ENCODE peak calls at places on chromosomes 3 and 15, in four cellular contexts. U, D, R and J are unnamed samples.

GRCh38 chr3:36525115-36525711 is 144.9 kb downstream of the STAC start:
- DNase-seq in U (no peak), D (no peak), R (no peak), J (no peak)

GRCh38 chr3:183492849-183493179 is 62.7 kb downstream of the KLHL6 start:
- DNase-seq in U (no peak), D (no peak), R (no peak), J (no peak)

GRCh38 chr3:112770026-112770626 is 76.5 kb downstream of the CD200R1L start:
- DNase-seq in U (no peak), D (peak), R (peak), J (peak)

GRCh38 chr3:108879915-108880314 is 57.3 kb downstream of the TRAT1 start:
- DNase-seq in U (no peak), D (no peak), R (no peak), J (no peak)

GRCh38 chr3:111735271-111735758 is 123.8 kb upstream of the PHLDB2 start:
- DNase-seq in U (peak), D (no peak), R (no peak), J (no peak)

GRCh38 chr3:152458725-152459515 is 190.2 kb downstream of the MBNL1 start:
- DNase-seq in U (no peak), D (no peak), R (no peak), J (peak)

GRCh38 chr3:36944641-36945270 is at the start of gene TRANK1:
- DNase-seq in U (peak), D (peak), R (no peak), J (peak)

GRCh38 chr15:48718646-48719045 is 73.1 kb upstream of the FBN1 start:
- DNase-seq in U (no peak), D (peak), R (no peak), J (peak)

GRCh38 chr15:72813345-72814004 is 29.9 kb upstream of the ADPGK start:
- DNase-seq in U (no peak), D (no peak), R (no peak), J (no peak)

GRCh38 chr3:74713977-74714376 is 99.5 kb upstream of the CNTN3 start:
- DNase-seq in U (no peak), D (no peak), R (no peak), J (no peak)

GRCh38 chr3:178140491-178140890 is 395.7 kb upstream of the KCNMB2 start:
- DNase-seq in U (no peak), D (no peak), R (no peak), J (no peak)

GRCh38 chr3:170488802-170489201 is 70.1 kb downstream of the CLDN11 start:
- DNase-seq in U (no peak), D (no peak), R (no peak), J (no peak)

GRCh38 chr3:43619593-43619992 is 2.2 kb downstream of the ANO10 start:
- DNase-seq in U (no peak), D (no peak), R (no peak), J (no peak)

GRCh38 chr3:43624619-43625305 is 3.0 kb upstream of the ANO10 start:
- DNase-seq in U (no peak), D (no peak), R (no peak), J (no peak)

GRCh38 chr3:43621406-43621973 is 321 bp downstream of the ANO10 start:
- DNase-seq in U (no peak), D (no peak), R (no peak), J (peak)

GRCh38 chr3:43620953-43621405 is 832 bp downstream of the ANO10 start:
- DNase-seq in U (peak), D (no peak), R (no peak), J (peak)

GRCh38 chr3:43621974-43622739 is at the start of gene ANO10:
- DNase-seq in U (peak), D (peak), R (peak), J (peak)
- TF ChIP-seq POLR2A in U (peak), D (no peak), R (no peak), J (peak)

DNA sequence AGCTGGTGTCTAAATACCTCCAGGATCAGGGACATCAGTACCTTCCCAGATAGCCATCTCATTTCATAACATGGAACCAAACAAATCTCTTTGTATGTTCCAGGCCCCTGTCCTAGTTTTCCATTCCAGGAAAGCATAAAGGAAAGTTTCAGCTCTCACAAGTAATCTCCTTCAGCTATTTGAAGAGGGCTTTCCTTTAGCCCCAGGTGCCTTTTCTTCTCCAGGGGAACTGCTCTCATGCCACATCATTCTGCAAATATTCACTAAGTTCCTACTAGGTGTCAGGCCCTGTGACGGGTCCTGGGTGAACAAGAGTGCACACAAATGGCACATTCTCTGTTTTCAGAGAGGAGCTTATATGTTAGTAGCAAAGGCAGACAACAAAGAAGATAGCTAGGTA is 136.1 kb downstream of the ADAMTS9 start:
- DNase-seq in U (no peak), D (no peak), R (no peak), J (no peak)
- TF ChIP-seq POLR2A in U (no peak), D (no peak), R (no peak), J (no peak)

GRCh38 chr15:64093627-64094417 is at the start of gene CIAO2A:
- DNase-seq in U (peak), D (peak), R (peak), J (peak)
- TF ChIP-seq POLR2A in U (peak), D (no peak), R (peak), J (peak)

DNA sequence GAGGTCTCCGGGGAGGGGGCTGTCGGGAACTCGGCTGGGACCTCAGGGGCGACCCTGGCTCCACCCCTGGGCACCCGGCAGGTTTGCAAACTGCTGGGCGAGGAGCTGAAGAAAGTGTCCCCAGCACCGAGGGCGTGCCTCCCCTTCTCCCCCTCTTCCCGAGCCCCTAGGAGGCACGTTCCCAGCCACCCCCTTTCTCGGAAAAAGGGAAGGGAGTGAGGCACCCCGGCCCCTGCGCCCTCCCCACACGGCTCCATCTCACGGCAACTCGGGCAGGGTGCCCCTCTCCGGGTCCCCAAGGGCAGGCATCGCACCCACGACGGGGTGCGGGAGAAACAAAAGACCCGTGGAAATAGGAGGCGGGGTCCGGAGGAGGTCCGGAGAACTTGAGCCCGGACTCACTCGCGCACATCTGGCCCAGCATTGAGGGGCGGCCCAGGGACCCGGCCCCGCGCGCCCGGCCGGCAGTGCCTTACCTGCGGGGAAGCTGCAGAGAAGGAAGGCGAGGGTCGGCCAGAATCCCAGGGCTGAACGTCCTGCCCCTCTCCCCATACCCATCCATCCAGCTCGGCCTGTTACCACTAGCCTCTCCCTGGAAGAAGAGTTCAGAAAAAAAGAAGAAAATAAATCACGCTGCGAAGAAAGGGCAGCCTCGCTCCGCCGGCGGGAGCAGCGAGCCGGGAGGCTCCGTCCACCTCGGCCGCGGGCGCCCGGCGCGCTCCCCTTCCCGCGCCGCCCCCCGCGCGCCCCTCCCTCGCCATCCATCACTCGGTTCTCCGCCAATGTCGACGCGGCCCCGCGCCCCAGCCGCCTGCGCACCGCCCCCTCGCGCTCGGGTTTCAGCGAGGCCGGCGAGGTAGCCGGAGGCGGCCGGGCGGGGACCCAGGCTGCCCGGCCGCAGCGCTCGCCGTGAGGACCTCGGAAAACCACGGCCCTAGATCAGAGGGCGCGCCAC is 16.3 kb downstream of the RGMA start:
- DNase-seq in U (peak), D (peak), R (no peak), J (no peak)
- TF ChIP-seq POLR2A in U (no peak), D (no peak), R (no peak), J (no peak)

GRCh38 chr3:125119752-125120369 is 64.1 kb upstream of the HEG1 start:
- DNase-seq in U (no peak), D (no peak), R (no peak), J (no peak)
- TF ChIP-seq POLR2A in U (no peak), D (no peak), R (no peak), J (no peak)

GRCh38 chr3:179562467-179563297 is at the start of gene ACTL6A:
- DNase-seq in U (peak), D (peak), R (peak), J (peak)
- TF ChIP-seq POLR2A in U (peak), D (no peak), R (peak), J (peak)